ENCODE peak calls at places on chromosomes 5 and 9, in eight cellular contexts. One of them, this sample, is unnamed.

GRCh38 chr5:32711693-32712462 is 757 bp downstream of the NPR3 start:
- DNase-seq in GM20000: peak; percentile 32
- DNase-seq in astrocyte of the spinal cord: peak; percentile 43
- DNase-seq in T follicular helper cell: no peak
- DNase-seq in AG04450: no peak
- DNase-seq in cortex of kidney: no peak
- DNase-seq in mucosa of gallbladder: no peak
- DNase-seq in iPS DF 19.7: no peak
- DNase-seq in this sample: no peak

GRCh38 chr9:99947395-99947794 is 40.9 kb downstream of the STX17 start:
- DNase-seq in astrocyte of the spinal cord: peak; percentile 4
- DNase-seq in cortex of kidney: no peak
- DNase-seq in iPS DF 19.7: no peak
- DNase-seq in mucosa of gallbladder: no peak
- DNase-seq in AG04450: no peak
- DNase-seq in T follicular helper cell: no peak
- DNase-seq in GM20000: no peak
- DNase-seq in this sample: no peak

GRCh38 chr9:137339045-137339444 is 37.0 kb upstream of the NRARP start:
- DNase-seq in T follicular helper cell: no peak
- DNase-seq in GM20000: no peak
- DNase-seq in astrocyte of the spinal cord: no peak
- DNase-seq in iPS DF 19.7: no peak
- DNase-seq in AG04450: no peak
- DNase-seq in cortex of kidney: no peak
- DNase-seq in mucosa of gallbladder: no peak
- DNase-seq in this sample: no peak

GRCh38 chr9:132183715-132184114 is 21.9 kb downstream of the NTNG2 start:
- DNase-seq in mucosa of gallbladder: no peak
- DNase-seq in astrocyte of the spinal cord: no peak
- DNase-seq in T follicular helper cell: no peak
- DNase-seq in GM20000: no peak
- DNase-seq in cortex of kidney: no peak
- DNase-seq in AG04450: no peak
- DNase-seq in iPS DF 19.7: no peak
- DNase-seq in this sample: no peak

GRCh38 chr5:108119123-108119522 is 262.8 kb downstream of the FBXL17 start:
- DNase-seq in mucosa of gallbladder: no peak
- DNase-seq in astrocyte of the spinal cord: no peak
- DNase-seq in iPS DF 19.7: no peak
- DNase-seq in cortex of kidney: no peak
- DNase-seq in T follicular helper cell: no peak
- DNase-seq in AG04450: no peak
- DNase-seq in GM20000: no peak
- DNase-seq in this sample: no peak

GRCh38 chr5:157198277-157199058 is 17.8 kb downstream of the ITK start:
- DNase-seq in T follicular helper cell: peak; percentile 53
- DNase-seq in iPS DF 19.7: no peak
- DNase-seq in AG04450: no peak
- DNase-seq in astrocyte of the spinal cord: no peak
- DNase-seq in GM20000: no peak
- DNase-seq in mucosa of gallbladder: no peak
- DNase-seq in cortex of kidney: no peak
- DNase-seq in this sample: peak; percentile 24

GRCh38 chr5:103393131-103393754 is 134.7 kb downstream of the MACIR start:
- DNase-seq in iPS DF 19.7: peak; percentile 52
- DNase-seq in GM20000: no peak
- DNase-seq in cortex of kidney: no peak
- DNase-seq in T follicular helper cell: no peak
- DNase-seq in astrocyte of the spinal cord: peak; percentile 6
- DNase-seq in AG04450: no peak
- DNase-seq in mucosa of gallbladder: no peak
- DNase-seq in this sample: no peak

GRCh38 chr9:110183208-110184145 is 24.5 kb downstream of the C9orf152 start:
- DNase-seq in GM20000: peak; percentile 75
- DNase-seq in AG04450: peak; percentile 44
- DNase-seq in cortex of kidney: no peak
- DNase-seq in iPS DF 19.7: peak; percentile 38
- DNase-seq in T follicular helper cell: peak; percentile 13
- DNase-seq in mucosa of gallbladder: peak; percentile 81
- DNase-seq in astrocyte of the spinal cord: peak; percentile 76
- DNase-seq in this sample: no peak

GRCh38 chr9:17204611-17205165 is 69.8 kb downstream of the CNTLN start:
- DNase-seq in GM20000: no peak
- DNase-seq in astrocyte of the spinal cord: no peak
- DNase-seq in cortex of kidney: no peak
- DNase-seq in AG04450: no peak
- DNase-seq in iPS DF 19.7: no peak
- DNase-seq in mucosa of gallbladder: no peak
- DNase-seq in T follicular helper cell: no peak
- DNase-seq in this sample: no peak

GRCh38 chr9:69768716-69769115 is 8.9 kb upstream of the PTAR1 start:
- DNase-seq in mucosa of gallbladder: no peak
- DNase-seq in astrocyte of the spinal cord: peak; percentile 23
- DNase-seq in AG04450: no peak
- DNase-seq in T follicular helper cell: no peak
- DNase-seq in iPS DF 19.7: no peak
- DNase-seq in cortex of kidney: no peak
- DNase-seq in GM20000: no peak
- DNase-seq in this sample: no peak

GRCh38 chr5:141507387-141508091 is 18.7 kb downstream of the PCDHGC5 start:
- DNase-seq in T follicular helper cell: no peak
- DNase-seq in mucosa of gallbladder: no peak
- DNase-seq in GM20000: peak; percentile 56
- DNase-seq in AG04450: peak; percentile 83
- DNase-seq in cortex of kidney: no peak
- DNase-seq in iPS DF 19.7: no peak
- DNase-seq in astrocyte of the spinal cord: peak; percentile 89
- DNase-seq in this sample: no peak

GRCh38 chr9:128702949-128703615 is 779 bp downstream of the PKN3 start:
- DNase-seq in mucosa of gallbladder: no peak
- DNase-seq in cortex of kidney: no peak
- DNase-seq in GM20000: peak; percentile 81
- DNase-seq in iPS DF 19.7: no peak
- DNase-seq in AG04450: no peak
- DNase-seq in T follicular helper cell: no peak
- DNase-seq in astrocyte of the spinal cord: peak; percentile 38
- DNase-seq in this sample: no peak

GRCh38 chr5:39547548-39548154 is 122.9 kb upstream of the DAB2 start:
- DNase-seq in mucosa of gallbladder: peak; percentile 64
- DNase-seq in AG04450: peak; percentile 33
- DNase-seq in GM20000: peak; percentile 16
- DNase-seq in T follicular helper cell: no peak
- DNase-seq in iPS DF 19.7: no peak
- DNase-seq in astrocyte of the spinal cord: peak; percentile 75
- DNase-seq in cortex of kidney: no peak
- DNase-seq in this sample: no peak

GRCh38 chr9:126612813-126613641 is 701 bp upstream of the LMX1B start:
- DNase-seq in cortex of kidney: no peak
- DNase-seq in AG04450: no peak
- DNase-seq in astrocyte of the spinal cord: no peak
- DNase-seq in mucosa of gallbladder: no peak
- DNase-seq in T follicular helper cell: no peak
- DNase-seq in GM20000: peak; percentile 58
- DNase-seq in iPS DF 19.7: no peak
- DNase-seq in this sample: no peak

GRCh38 chr9:124766815-124767554 is 4.1 kb downstream of the NR6A1 start:
- DNase-seq in AG04450: no peak
- DNase-seq in T follicular helper cell: no peak
- DNase-seq in cortex of kidney: no peak
- DNase-seq in GM20000: no peak
- DNase-seq in astrocyte of the spinal cord: no peak
- DNase-seq in iPS DF 19.7: no peak
- DNase-seq in mucosa of gallbladder: no peak
- DNase-seq in this sample: no peak

This sample was measured in effector memory CD4-positive, alpha-beta T cell.